ENCODE peak calls at places on chromosomes 16 and 17, in six cellular contexts. T, P, Z, U, J and D are unnamed samples.
A peak's percentile ranks its signal among the peaks of the same experiment; 100 is the strongest.

GRCh38 chr16:10386517-10387377 is 886 bp downstream of the ATF7IP2 start:
- DNase-seq in T (no peak), P (no peak), Z (no peak), U (no peak), J (peak; percentile 24), D (no peak)

GRCh38 chr16:30131869-30132475 is 9.0 kb upstream of the MAPK3 start:
- DNase-seq in T (no peak), P (no peak), Z (no peak), U (no peak), J (no peak), D (no peak)

GRCh38 chr16:85935957-85936760 is 37.2 kb downstream of the IRF8 start:
- DNase-seq in T (no peak), P (no peak), Z (no peak), U (no peak), J (no peak), D (peak; percentile 76)

GRCh38 chr17:61307905-61308886 is 91.4 kb upstream of the TBX2 start:
- DNase-seq in T (no peak), P (no peak), Z (no peak), U (no peak), J (peak; percentile 100), D (no peak)

GRCh38 chr16:73095885-73096341 is 48.0 kb upstream of the ZFHX3 start:
- DNase-seq in T (peak; percentile 20), P (no peak), Z (peak; percentile 19), U (peak; percentile 60), J (no peak), D (no peak)

GRCh38 chr17:48642059-48642842 is 16.1 kb upstream of the HOXB9 start:
- DNase-seq in T (peak; percentile 80), P (no peak), Z (no peak), U (no peak), J (no peak), D (no peak)

GRCh38 chr17:79116575-79117368 is 42.1 kb downstream of the ENGASE start:
- DNase-seq in T (no peak), P (no peak), Z (no peak), U (no peak), J (no peak), D (no peak)

GRCh38 chr17:6753565-6753964 is 2.3 kb upstream of the XAF1 start:
- DNase-seq in T (no peak), P (no peak), Z (no peak), U (no peak), J (no peak), D (no peak)

GRCh38 chr16:48041861-48042435 is 113.8 kb downstream of the ABCC12 start:
- DNase-seq in T (peak; percentile 62), P (no peak), Z (no peak), U (peak; percentile 9), J (no peak), D (no peak)

GRCh38 chr16:84690088-84690819 is 9.5 kb upstream of the USP10 start:
- DNase-seq in T (no peak), P (no peak), Z (no peak), U (no peak), J (no peak), D (no peak)

GRCh38 chr16:46720619-46721018 is 27.5 kb downstream of the MYLK3 start:
- DNase-seq in T (no peak), P (no peak), Z (no peak), U (no peak), J (no peak), D (no peak)

GRCh38 chr17:8443756-8444155 is 8.1 kb downstream of the NDEL1 start:
- DNase-seq in T (no peak), P (no peak), Z (no peak), U (no peak), J (no peak), D (no peak)

GRCh38 chr17:66331038-66331816 is 28.8 kb downstream of the PRKCA start:
- DNase-seq in T (no peak), P (no peak), Z (no peak), U (no peak), J (no peak), D (no peak)

DNA sequence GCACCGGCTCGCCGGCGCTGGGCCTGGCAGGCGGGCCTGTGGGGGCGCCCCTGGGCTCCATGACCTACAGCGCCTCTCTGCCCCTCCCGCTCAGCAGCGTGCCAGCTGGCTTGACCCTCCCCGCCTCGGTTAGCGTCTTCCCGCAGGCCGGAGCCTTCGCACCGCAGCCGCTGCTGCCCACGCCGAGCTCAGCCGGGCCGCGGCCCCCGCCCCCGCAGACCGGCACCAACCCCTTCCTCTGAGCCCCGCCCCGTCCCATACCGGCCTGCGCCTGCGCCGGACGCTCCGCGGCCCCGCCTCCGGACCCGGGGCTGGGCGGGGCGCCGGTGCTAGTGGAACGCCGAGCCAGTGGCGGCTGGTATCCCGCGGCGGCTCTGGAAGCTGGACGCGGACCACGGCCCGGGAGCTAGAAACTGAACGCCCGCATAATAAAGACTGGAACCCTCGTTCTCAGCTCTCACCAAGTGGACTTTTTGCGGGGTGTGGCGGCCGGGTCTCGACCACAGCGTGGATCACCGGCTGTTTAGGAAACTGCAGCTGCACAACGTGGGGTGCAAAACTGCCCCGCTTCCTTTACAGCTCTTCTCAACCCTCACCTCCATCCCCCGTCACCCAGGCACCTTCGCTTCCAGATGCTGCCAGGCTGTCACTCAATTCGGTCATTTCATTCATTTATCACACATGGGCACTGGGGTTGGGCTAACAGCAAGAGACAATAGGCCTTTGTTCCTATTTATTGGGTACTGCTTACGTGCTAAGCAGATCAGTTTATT is 4.9 kb upstream of the SPATA20 start:
- DNase-seq in T (peak; percentile 90), P (no peak), Z (peak; percentile 89), U (peak; percentile 95), J (peak; percentile 69), D (peak; percentile 76)
- TF ChIP-seq CTCF in T (no peak), P (peak; percentile 24), Z (peak; percentile 8), U (peak; percentile 16), J (no peak), D (peak; percentile 29)

GRCh38 chr16:81198635-81199034 is 39.9 kb upstream of the BCO1 start:
- DNase-seq in T (no peak), P (no peak), Z (no peak), U (peak; percentile 22), J (no peak), D (no peak)
- TF ChIP-seq CTCF in T (no peak), P (peak; percentile 34), Z (no peak), U (peak; percentile 30), J (peak; percentile 17), D (no peak)

GRCh38 chr17:41326173-41327145 is 10.9 kb upstream of the KRTAP17-1 start:
- DNase-seq in T (no peak), P (no peak), Z (no peak), U (no peak), J (no peak), D (no peak)

GRCh38 chr17:41322903-41323895 is 7.7 kb upstream of the KRTAP17-1 start:
- DNase-seq in T (no peak), P (no peak), Z (no peak), U (no peak), J (no peak), D (no peak)

GRCh38 chr17:41325611-41326010 is 10.1 kb upstream of the KRTAP17-1 start:
- DNase-seq in T (no peak), P (no peak), Z (no peak), U (no peak), J (no peak), D (no peak)

GRCh38 chr17:41325126-41325525 is 9.6 kb upstream of the KRTAP17-1 start:
- DNase-seq in T (no peak), P (no peak), Z (no peak), U (no peak), J (no peak), D (no peak)

DNA sequence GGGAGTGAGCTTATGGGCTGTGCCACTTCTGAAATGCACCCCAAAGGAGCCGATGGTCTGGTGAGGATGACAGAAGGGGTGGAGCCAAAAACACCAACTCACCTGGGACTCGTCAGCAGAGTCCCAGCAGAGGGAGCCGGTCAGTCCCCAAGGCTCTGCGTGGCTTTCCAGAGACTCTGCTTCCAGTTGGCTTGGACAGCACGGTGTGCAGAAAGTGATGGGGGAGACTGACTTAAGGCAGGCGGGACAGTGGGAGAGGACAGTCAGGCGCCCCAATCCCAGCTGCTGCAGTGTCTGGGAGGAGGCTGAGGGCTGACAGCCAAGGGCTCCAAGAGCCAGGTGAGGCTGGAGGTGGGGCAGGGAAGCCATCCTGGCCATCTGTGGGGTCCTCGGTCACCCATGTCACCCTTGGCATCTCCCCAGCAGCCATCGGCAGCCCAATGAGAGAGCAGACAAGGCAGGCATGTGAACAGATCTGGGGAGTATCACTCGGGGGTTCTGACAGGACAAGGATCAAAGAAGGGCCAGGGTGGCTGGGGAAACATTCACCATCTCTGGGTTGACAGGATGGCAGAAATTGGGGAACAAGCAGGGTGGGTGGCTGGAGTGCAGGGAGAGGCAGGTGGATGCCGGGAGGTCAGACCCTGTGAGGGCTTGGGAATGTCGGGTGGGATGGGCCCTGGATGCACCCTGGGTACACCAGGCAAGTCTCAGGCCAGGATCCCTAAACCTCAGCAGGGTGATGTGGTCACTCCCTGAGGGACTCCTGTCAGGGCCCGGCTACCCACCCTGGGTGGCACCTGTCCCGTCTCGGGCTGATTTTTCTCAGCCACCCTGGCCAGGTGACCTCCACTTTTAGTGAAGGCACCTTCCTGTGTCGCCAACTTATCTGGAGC is 8.9 kb upstream of the KRTAP17-1 start:
- DNase-seq in T (peak; percentile 63), P (no peak), Z (no peak), U (peak; percentile 39), J (peak; percentile 8), D (no peak)
- TF ChIP-seq CTCF in T (peak; percentile 7), P (peak; percentile 79), Z (peak; percentile 25), U (no peak), J (peak; percentile 14), D (no peak)

GRCh38 chr17:36545093-36545464 is 360 bp downstream of the GGNBP2 start:
- DNase-seq in T (no peak), P (no peak), Z (no peak), U (no peak), J (no peak), D (no peak)

GRCh38 chr17:36542755-36543154 is 2.0 kb upstream of the GGNBP2 start:
- DNase-seq in T (no peak), P (no peak), Z (no peak), U (no peak), J (no peak), D (no peak)

GRCh38 chr17:36545465-36546417 is 1.0 kb downstream of the GGNBP2 start:
- DNase-seq in T (peak; percentile 99), P (peak; percentile 87), Z (peak; percentile 97), U (peak; percentile 98), J (peak; percentile 97), D (peak; percentile 98)

GRCh38 chr17:36544320-36545092 is at the start of gene GGNBP2:
- DNase-seq in T (peak; percentile 90), P (peak; percentile 82), Z (peak; percentile 90), U (peak; percentile 97), J (peak; percentile 92), D (peak; percentile 92)

GRCh38 chr17:36544049-36544319 is 735 bp upstream of the GGNBP2 start:
- DNase-seq in T (no peak), P (peak; percentile 29), Z (peak; percentile 46), U (peak; percentile 53), J (peak; percentile 64), D (peak; percentile 59)
- TF ChIP-seq CTCF in T (no peak), P (peak; percentile 37), Z (peak; percentile 10), U (no peak), J (peak; percentile 27), D (peak; percentile 30)

DNA sequence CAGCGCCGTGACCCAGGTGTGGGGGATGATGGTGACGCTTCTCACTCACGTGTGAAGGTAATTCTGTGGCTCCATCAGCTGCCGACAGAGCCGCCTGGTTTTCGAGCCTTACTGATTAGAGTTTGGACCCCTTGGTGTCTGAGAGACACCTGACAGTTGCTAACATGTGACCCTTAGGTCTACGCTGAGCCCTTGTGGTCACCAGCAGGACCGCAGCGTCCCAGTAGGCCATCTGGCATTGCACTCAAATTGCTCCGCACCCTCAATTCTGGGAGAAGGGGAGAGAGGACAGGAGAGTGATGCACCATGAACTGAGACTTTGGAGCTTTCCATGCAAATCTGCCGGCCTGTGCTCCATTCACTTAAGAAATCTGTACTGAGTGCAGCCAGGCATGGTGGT is 2.5 kb downstream of the FLYWCH1 start:
- DNase-seq in T (no peak), P (no peak), Z (no peak), U (no peak), J (no peak), D (no peak)
- TF ChIP-seq CTCF in T (no peak), P (no peak), Z (no peak), U (no peak), J (no peak), D (no peak)